ENCODE peak calls at places on chromosome 7, in four cellular contexts. S is T-helper 9 cell, T is activated gamma-delta T cell treated with Interleukin-2 at 50 U/mL for 16 hours, F is IMR-90. L is an unnamed sample.

GRCh38 chr7:40147371-40148246 is 12.8 kb downstream of the SUGCT start:
- DNase-seq in T (no peak), F (no peak), S (no peak), L (no peak)

GRCh38 chr7:147170341-147171012 is 1053.9 kb downstream of the CNTNAP2 start:
- DNase-seq in T (no peak), S (no peak), F (no peak), L (no peak)

GRCh38 chr7:73622909-73623797 is 1.2 kb downstream of the MLXIPL start:
- DNase-seq in F (no peak), T (no peak), S (no peak), L (no peak)

GRCh38 chr7:135012229-135012628 is 25.9 kb downstream of the AGBL3 start:
- DNase-seq in S (no peak), T (no peak), F (no peak), L (no peak)

GRCh38 chr7:38558786-38559185 is 72.4 kb downstream of the AMPH start:
- DNase-seq in S (no peak), T (no peak), F (peak), L (no peak)

GRCh38 chr7:105776986-105777910 is 99.2 kb downstream of the ATXN7L1 start:
- DNase-seq in S (no peak), T (no peak), F (peak), L (no peak)

GRCh38 chr7:149302865-149303264 is 40.9 kb downstream of the ZNF783 start:
- DNase-seq in S (no peak), F (no peak), T (no peak), L (no peak)

GRCh38 chr7:105016083-105017075 is 2.4 kb downstream of the KMT2E start:
- DNase-seq in T (no peak), S (no peak), F (peak), L (no peak)

GRCh38 chr7:31735991-31736982 is 49.3 kb downstream of the PPP1R17 start:
- DNase-seq in F (peak), S (no peak), T (no peak), L (peak)

GRCh38 chr7:120691915-120692314 is 166.0 kb downstream of the TSPAN12 start:
- DNase-seq in F (no peak), T (no peak), S (no peak), L (no peak)

GRCh38 chr7:150877545-150877944 is 25.2 kb downstream of the AOC1 start:
- DNase-seq in S (no peak), T (no peak), F (no peak), L (no peak)

GRCh38 chr7:14598978-14599377 is 303.6 kb downstream of the DGKB start:
- DNase-seq in S (no peak), F (peak), T (no peak), L (no peak)

GRCh38 chr7:36441344-36442022 is 51.8 kb downstream of the ANLN start:
- DNase-seq in T (no peak), F (no peak), S (no peak), L (no peak)

GRCh38 chr7:40717242-40717641 is 582.4 kb downstream of the SUGCT start:
- DNase-seq in F (peak), S (no peak), T (no peak), L (no peak)

GRCh38 chr7:55325371-55325792 is 39.8 kb upstream of the LANCL2 start:
- DNase-seq in S (no peak), T (no peak), F (peak), L (no peak)

GRCh38 chr7:21023841-21024502 is 237.3 kb upstream of the SP8 start:
- DNase-seq in T (no peak), F (no peak), S (no peak), L (no peak)

GRCh38 chr7:90739731-90740130 is 143.6 kb downstream of the CDK14 start:
- DNase-seq in F (no peak), T (no peak), S (no peak), L (no peak)

GRCh38 chr7:29013062-29013461 is 54.9 kb upstream of the TRIL start:
- DNase-seq in T (no peak), S (no peak), F (no peak), L (no peak)

GRCh38 chr7:157400171-157400860 is 63.5 kb downstream of the DNAJB6 start:
- DNase-seq in T (no peak), F (no peak), S (no peak), L (no peak)

GRCh38 chr7:78967046-78967445 is 486.4 kb downstream of the MAGI2 start:
- DNase-seq in F (peak), T (no peak), S (no peak), L (no peak)

GRCh38 chr7:11843113-11843765 is 11.2 kb upstream of the THSD7A start:
- DNase-seq in S (no peak), F (no peak), T (no peak), L (no peak)

GRCh38 chr7:25894002-25894901 is 257.7 kb upstream of the NFE2L3 start:
- DNase-seq in F (no peak), T (peak), S (no peak), L (no peak)

GRCh38 chr7:13949450-13949849 is 40.0 kb downstream of the ETV1 start:
- DNase-seq in S (no peak), F (no peak), T (no peak), L (no peak)

GRCh38 chr7:45001138-45001694 is 1.2 kb downstream of the CCM2 start:
- DNase-seq in S (peak), T (peak), F (no peak), L (no peak)

GRCh38 chr7:47273088-47273487 is 308.8 kb downstream of the TNS3 start:
- DNase-seq in S (no peak), F (no peak), T (no peak), L (no peak)

GRCh38 chr7:73738220-73738611 is 386 bp downstream of the ABHD11 start:
- DNase-seq in S (peak), T (peak), F (peak), L (peak)

GRCh38 chr7:139775829-139776266 is 1.9 kb downstream of the HIPK2 start:
- DNase-seq in T (peak), F (peak), S (peak), L (peak)

GRCh38 chr7:36404639-36405408 is 15.2 kb downstream of the ANLN start:
- DNase-seq in T (no peak), F (no peak), S (no peak), L (no peak)

GRCh38 chr7:29120955-29121354 is 25.4 kb downstream of the CPVL start:
- DNase-seq in T (no peak), F (no peak), S (no peak), L (no peak)

GRCh38 chr7:106595922-106596321 is 65.0 kb downstream of the CCDC71L start:
- DNase-seq in F (no peak), T (no peak), S (no peak), L (no peak)

GRCh38 chr7:4838626-4839334 is 23.1 kb downstream of the PAPOLB start:
- DNase-seq in S (no peak), F (no peak), T (no peak), L (no peak)

GRCh38 chr7:20998309-20998708 is 211.6 kb upstream of the SP8 start:
- DNase-seq in S (no peak), F (no peak), T (no peak), L (no peak)

L was measured in amygdala.